ENCODE peak calls at places on chromosomes 12 and 14, in six cellular contexts. S is IMR-90; X is B cell; H is activated T-cell treated with anti-CD3 and anti-CD28 coated beads, Interleukin-2, amount 50 U/mL, for 72 hours; M is foreskin fibroblast; G is pulmonary artery endothelial cell. P is an unnamed sample.

GRCh38 chr12:75759842-75760260 is 248.4 kb upstream of the KRR1 start:
- DNase-seq in S (peak), X (no peak), H (no peak), M (peak), G (no peak), P (peak)

GRCh38 chr12:39605996-39606395 is 13.6 kb downstream of the ABCD2 start:
- DNase-seq in S (no peak), M (peak), H (no peak), G (no peak), X (no peak), P (peak)

GRCh38 chr14:50040905-50041465 is 75.4 kb downstream of the VCPKMT start:
- DNase-seq in S (no peak), M (no peak), G (no peak), H (no peak), X (no peak), P (no peak)

GRCh38 chr14:74571901-74572828 is 39.9 kb downstream of the LTBP2 start:
- DNase-seq in H (peak), X (no peak), M (peak), S (peak), G (peak), P (peak)

GRCh38 chr12:109828754-109829511 is 4.3 kb downstream of the TRPV4 start:
- DNase-seq in M (no peak), G (no peak), S (no peak), X (no peak), H (no peak), P (no peak)

GRCh38 chr12:106118-106561 is 39.6 kb downstream of the IQSEC3 start:
- DNase-seq in S (no peak), H (no peak), X (peak), G (no peak), M (no peak), P (no peak)

GRCh38 chr14:53525608-53526007 is 372.5 kb upstream of the DDHD1 start:
- DNase-seq in M (peak), S (no peak), H (no peak), X (no peak), G (no peak), P (no peak)

GRCh38 chr12:132364348-132364902 is 35.0 kb upstream of the GALNT9 start:
- DNase-seq in H (no peak), S (no peak), M (no peak), G (no peak), X (no peak), P (no peak)

GRCh38 chr14:105878125-105878524 is 351.7 kb downstream of the TMEM121 start:
- DNase-seq in M (no peak), S (no peak), G (no peak), H (no peak), X (no peak), P (no peak)

GRCh38 chr12:120480211-120480610 is 10.7 kb upstream of the SRSF9 start:
- DNase-seq in X (no peak), G (no peak), H (no peak), M (no peak), S (no peak), P (no peak)

GRCh38 chr12:70739741-70740140 is 102.5 kb upstream of the PTPRB start:
- DNase-seq in G (no peak), S (no peak), H (no peak), M (no peak), X (no peak), P (no peak)

GRCh38 chr12:49048953-49049352 is 11.6 kb downstream of the KMT2D start:
- DNase-seq in S (no peak), M (no peak), X (no peak), G (no peak), H (no peak), P (no peak)

GRCh38 chr14:61147898-61148549 is 133.1 kb downstream of the TMEM30B start:
- DNase-seq in X (no peak), G (peak), S (peak), H (no peak), M (peak), P (peak)

GRCh38 chr12:124129132-124129531 is 156.1 kb downstream of the ZNF664 start:
- DNase-seq in H (no peak), X (no peak), S (no peak), M (no peak), G (no peak), P (no peak)

GRCh38 chr12:98771811-98772752 is 127.0 kb downstream of the APAF1 start:
- DNase-seq in H (no peak), G (no peak), S (no peak), X (no peak), M (no peak), P (no peak)

GRCh38 chr12:57323402-57323801 is 72.4 kb upstream of the STAC3 start:
- DNase-seq in X (no peak), H (no peak), M (no peak), S (no peak), G (no peak), P (no peak)

GRCh38 chr14:52902971-52903385 is 47.9 kb downstream of the FERMT2 start:
- DNase-seq in X (no peak), H (no peak), G (no peak), S (peak), M (no peak), P (peak)

GRCh38 chr12:46382425-46382973 is 9.9 kb upstream of the SLC38A2 start:
- DNase-seq in M (no peak), G (no peak), X (no peak), S (no peak), H (no peak), P (no peak)

GRCh38 chr12:54622463-54623183 is 12.1 kb downstream of the LACRT start:
- DNase-seq in X (no peak), G (no peak), H (no peak), S (peak), M (peak), P (no peak)

GRCh38 chr12:65461017-65461416 is 182.5 kb downstream of the MSRB3 start:
- DNase-seq in S (no peak), H (no peak), X (no peak), M (no peak), G (no peak), P (no peak)

GRCh38 chr12:15880721-15881120 is 1.5 kb upstream of the STRAP start:
- DNase-seq in H (no peak), S (no peak), M (no peak), G (no peak), X (no peak), P (no peak)